ENCODE peak calls at places on chromosomes 5 and 9, in eight cellular contexts. Z is NCI-H774; K is stimulated activated CD4-positive, alpha-beta T cell treated with anti-CD3 and anti-CD28 coated beads, Interleukin-4, amount 100 ng/mL, for 48 hours; I is stimulated activated effector memory CD8-positive, alpha-beta T cell treated with anti-CD3 and anti-CD28 coated beads, Interleukin-12 subunit alpha, Interleukin-12 subunit beta, amount 100 ng/mL, for 72 hours; N is IMR-90; L is activated naive CD4-positive, alpha-beta T cell; C is choroid plexus epithelial cell; U is left colon. F is an unnamed sample.

GRCh38 chr5:111734013-111734412 is 23.0 kb downstream of the NREP start:
- DNase-seq in Z (no peak), U (no peak), C (peak), K (no peak), L (no peak), N (peak), I (no peak), F (no peak)

GRCh38 chr9:95927288-95928004 is 52.0 kb downstream of the ERCC6L2 start:
- DNase-seq in N (no peak), K (no peak), L (no peak), U (no peak), Z (no peak), I (no peak), C (peak), F (no peak)

GRCh38 chr5:136042665-136043121 is 13.9 kb downstream of the TGFBI start:
- DNase-seq in U (no peak), C (peak), I (no peak), K (no peak), Z (no peak), N (no peak), L (no peak), F (no peak)

GRCh38 chr5:2756764-2757163 is 5.3 kb upstream of the IRX2 start:
- DNase-seq in L (no peak), N (no peak), U (no peak), K (no peak), Z (peak), I (peak), C (no peak), F (no peak)

GRCh38 chr9:107051392-107051791 is 188.4 kb downstream of the ZNF462 start:
- DNase-seq in N (no peak), U (no peak), K (no peak), I (no peak), L (no peak), Z (no peak), C (no peak), F (no peak)

GRCh38 chr5:15501057-15501791 is 1.2 kb downstream of the FBXL7 start:
- DNase-seq in C (peak), L (no peak), K (no peak), Z (no peak), N (peak), U (peak), I (no peak), F (no peak)

GRCh38 chr9:124456341-124457078 is 6.3 kb downstream of the ADGRD2 start:
- DNase-seq in Z (no peak), L (no peak), C (no peak), U (no peak), N (no peak), I (no peak), K (no peak), F (no peak)

GRCh38 chr9:3863114-3863528 is 337.3 kb upstream of the RFX3 start:
- DNase-seq in U (no peak), K (peak), I (peak), Z (no peak), L (no peak), C (peak), N (peak), F (no peak)

GRCh38 chr5:134236208-134236761 is 10.4 kb upstream of the PPP2CA start:
- DNase-seq in I (no peak), C (no peak), N (peak), Z (no peak), L (no peak), K (no peak), U (no peak), F (no peak)

GRCh38 chr5:100584069-100584468 is 48.9 kb downstream of the FAM174A start:
- DNase-seq in U (no peak), L (no peak), K (no peak), Z (no peak), C (no peak), N (no peak), I (no peak), F (no peak)

GRCh38 chr5:38445374-38446028 is 110.9 kb downstream of the LIFR start:
- DNase-seq in Z (no peak), I (no peak), N (no peak), L (no peak), K (no peak), C (peak), U (no peak), F (no peak)

GRCh38 chr9:15697459-15697858 is 144.6 kb downstream of the CCDC171 start:
- DNase-seq in K (no peak), Z (no peak), I (no peak), N (peak), C (peak), L (no peak), U (no peak), F (no peak)

GRCh38 chr5:56440871-56441740 is 208.0 kb upstream of the ANKRD55 start:
- DNase-seq in C (peak), K (no peak), L (no peak), Z (no peak), N (peak), I (no peak), U (peak), F (no peak)

GRCh38 chr9:136081113-136081825 is 13.8 kb downstream of the NACC2 start:
- DNase-seq in Z (no peak), K (no peak), U (no peak), N (peak), C (peak), I (no peak), L (no peak), F (no peak)

GRCh38 chr5:175681975-175682354 is 24.1 kb downstream of the HRH2 start:
- DNase-seq in Z (no peak), N (no peak), I (no peak), U (no peak), C (no peak), K (no peak), L (no peak), F (no peak)

GRCh38 chr9:117204971-117205370 is 209.9 kb downstream of the ASTN2 start:
- DNase-seq in L (no peak), Z (no peak), U (no peak), I (no peak), N (peak), K (no peak), C (peak), F (no peak)

GRCh38 chr9:21153688-21154608 is 12.3 kb upstream of the IFNW1 start:
- DNase-seq in C (peak), I (no peak), U (no peak), K (no peak), N (peak), Z (peak), L (no peak), F (no peak)